ENCODE peak calls at places on chromosome 12, in six cellular contexts. One of them, this sample, is unnamed.

GRCh38 chr12:3122841-3123678 is 45.9 kb downstream of the TSPAN9 start:
- DNase-seq in coronary artery: no peak
- DNase-seq in fibroblast of pulmonary artery: peak
- DNase-seq in left lung: peak
- DNase-seq in left ventricle myocardium inferior: peak
- DNase-seq in right lobe of liver: peak
- DNase-seq in this sample: no peak

GRCh38 chr12:52584156-52584682 is 10.6 kb upstream of the KRT74 start:
- DNase-seq in coronary artery: peak
- DNase-seq in fibroblast of pulmonary artery: no peak
- DNase-seq in left lung: no peak
- DNase-seq in left ventricle myocardium inferior: no peak
- DNase-seq in right lobe of liver: no peak
- DNase-seq in this sample: no peak

GRCh38 chr12:51156366-51156765 is 16.6 kb downstream of the TFCP2 start:
- DNase-seq in coronary artery: no peak
- DNase-seq in fibroblast of pulmonary artery: no peak
- DNase-seq in left lung: no peak
- DNase-seq in left ventricle myocardium inferior: no peak
- DNase-seq in right lobe of liver: no peak
- DNase-seq in this sample: no peak

GRCh38 chr12:122079532-122080081 is 1.1 kb downstream of the MLXIP start:
- DNase-seq in coronary artery: no peak
- DNase-seq in fibroblast of pulmonary artery: no peak
- DNase-seq in left lung: no peak
- DNase-seq in left ventricle myocardium inferior: no peak
- DNase-seq in right lobe of liver: no peak
- DNase-seq in this sample: no peak

GRCh38 chr12:67472551-67472950 is 176.0 kb upstream of the DYRK2 start:
- DNase-seq in coronary artery: no peak
- DNase-seq in fibroblast of pulmonary artery: no peak
- DNase-seq in left lung: no peak
- DNase-seq in left ventricle myocardium inferior: peak
- DNase-seq in right lobe of liver: no peak
- DNase-seq in this sample: no peak

GRCh38 chr12:53325539-53326061 is 4.2 kb upstream of the AAAS start:
- DNase-seq in coronary artery: peak
- DNase-seq in fibroblast of pulmonary artery: no peak
- DNase-seq in left lung: no peak
- DNase-seq in left ventricle myocardium inferior: peak
- DNase-seq in right lobe of liver: peak
- DNase-seq in this sample: no peak

GRCh38 chr12:110906088-110906487 is 14.3 kb downstream of the MYL2 start:
- DNase-seq in coronary artery: no peak
- DNase-seq in fibroblast of pulmonary artery: no peak
- DNase-seq in left lung: no peak
- DNase-seq in left ventricle myocardium inferior: no peak
- DNase-seq in right lobe of liver: no peak
- DNase-seq in this sample: no peak

GRCh38 chr12:97167598-97167997 is 260.5 kb downstream of the NEDD1 start:
- DNase-seq in coronary artery: no peak
- DNase-seq in fibroblast of pulmonary artery: no peak
- DNase-seq in left lung: no peak
- DNase-seq in left ventricle myocardium inferior: no peak
- DNase-seq in right lobe of liver: no peak
- DNase-seq in this sample: no peak

GRCh38 chr12:52178984-52179383 is 12.8 kb downstream of the KRT80 start:
- DNase-seq in coronary artery: no peak
- DNase-seq in fibroblast of pulmonary artery: no peak
- DNase-seq in left lung: no peak
- DNase-seq in left ventricle myocardium inferior: no peak
- DNase-seq in right lobe of liver: no peak
- DNase-seq in this sample: no peak

GRCh38 chr12:13000935-13001724 is 1.1 kb upstream of the HEBP1 start:
- DNase-seq in coronary artery: peak
- DNase-seq in fibroblast of pulmonary artery: peak
- DNase-seq in left lung: peak
- DNase-seq in left ventricle myocardium inferior: peak
- DNase-seq in right lobe of liver: peak
- DNase-seq in this sample: peak

GRCh38 chr12:118358607-118359540 is 13.8 kb downstream of the TAOK3 start:
- DNase-seq in coronary artery: no peak
- DNase-seq in fibroblast of pulmonary artery: no peak
- DNase-seq in left lung: no peak
- DNase-seq in left ventricle myocardium inferior: no peak
- DNase-seq in right lobe of liver: no peak
- DNase-seq in this sample: no peak

GRCh38 chr12:103728323-103728722 is 112.7 kb downstream of the NT5DC3 start:
- DNase-seq in coronary artery: no peak
- DNase-seq in fibroblast of pulmonary artery: peak
- DNase-seq in left lung: no peak
- DNase-seq in left ventricle myocardium inferior: no peak
- DNase-seq in right lobe of liver: no peak
- DNase-seq in this sample: no peak

GRCh38 chr12:113702796-113703195 is 231.1 kb upstream of the LHX5 start:
- DNase-seq in coronary artery: no peak
- DNase-seq in fibroblast of pulmonary artery: no peak
- DNase-seq in left lung: no peak
- DNase-seq in left ventricle myocardium inferior: no peak
- DNase-seq in right lobe of liver: no peak
- DNase-seq in this sample: no peak

GRCh38 chr12:117507547-117507946 is 146.1 kb upstream of the NOS1 start:
- DNase-seq in coronary artery: no peak
- DNase-seq in fibroblast of pulmonary artery: no peak
- DNase-seq in left lung: no peak
- DNase-seq in left ventricle myocardium inferior: no peak
- DNase-seq in right lobe of liver: no peak
- DNase-seq in this sample: no peak

GRCh38 chr12:52190860-52191729 is 719 bp downstream of the KRT80 start:
- DNase-seq in coronary artery: no peak
- DNase-seq in fibroblast of pulmonary artery: no peak
- DNase-seq in left lung: no peak
- DNase-seq in left ventricle myocardium inferior: no peak
- DNase-seq in right lobe of liver: no peak
- DNase-seq in this sample: no peak

GRCh38 chr12:52713960-52714886 is 10.9 kb upstream of the KRT77 start:
- DNase-seq in coronary artery: no peak
- DNase-seq in fibroblast of pulmonary artery: no peak
- DNase-seq in left lung: no peak
- DNase-seq in left ventricle myocardium inferior: no peak
- DNase-seq in right lobe of liver: no peak
- DNase-seq in this sample: no peak

GRCh38 chr12:6195665-6196535 is 4.3 kb upstream of the CD9 start:
- DNase-seq in coronary artery: peak
- DNase-seq in fibroblast of pulmonary artery: peak
- DNase-seq in left lung: peak
- DNase-seq in left ventricle myocardium inferior: peak
- DNase-seq in right lobe of liver: peak
- DNase-seq in this sample: peak

GRCh38 chr12:116599285-116600122 is 40.3 kb downstream of the MAP1LC3B2 start:
- DNase-seq in coronary artery: peak
- DNase-seq in fibroblast of pulmonary artery: peak
- DNase-seq in left lung: peak
- DNase-seq in left ventricle myocardium inferior: peak
- DNase-seq in right lobe of liver: peak
- DNase-seq in this sample: peak

GRCh38 chr12:105270671-105271255 is 34.8 kb upstream of the APPL2 start:
- DNase-seq in coronary artery: no peak
- DNase-seq in fibroblast of pulmonary artery: no peak
- DNase-seq in left lung: no peak
- DNase-seq in left ventricle myocardium inferior: no peak
- DNase-seq in right lobe of liver: no peak
- DNase-seq in this sample: no peak

GRCh38 chr12:92987362-92987761 is 58.3 kb upstream of the EEA1 start:
- DNase-seq in coronary artery: no peak
- DNase-seq in fibroblast of pulmonary artery: peak
- DNase-seq in left lung: no peak
- DNase-seq in left ventricle myocardium inferior: no peak
- DNase-seq in right lobe of liver: no peak
- DNase-seq in this sample: no peak

GRCh38 chr12:48863296-48863695 is 2.4 kb downstream of the RND1 start:
- DNase-seq in coronary artery: no peak
- DNase-seq in fibroblast of pulmonary artery: no peak
- DNase-seq in left lung: no peak
- DNase-seq in left ventricle myocardium inferior: no peak
- DNase-seq in right lobe of liver: no peak
- DNase-seq in this sample: no peak

GRCh38 chr12:29566441-29566840 is 69.0 kb upstream of the OVCH1 start:
- DNase-seq in coronary artery: no peak
- DNase-seq in fibroblast of pulmonary artery: no peak
- DNase-seq in left lung: no peak
- DNase-seq in left ventricle myocardium inferior: no peak
- DNase-seq in right lobe of liver: no peak
- DNase-seq in this sample: no peak

GRCh38 chr12:34595749-34596733 is 573.7 kb downstream of the ALG10 start:
- DNase-seq in coronary artery: peak
- DNase-seq in fibroblast of pulmonary artery: no peak
- DNase-seq in left lung: no peak
- DNase-seq in left ventricle myocardium inferior: no peak
- DNase-seq in right lobe of liver: peak
- DNase-seq in this sample: no peak

GRCh38 chr12:944201-944600 is 5.3 kb downstream of the RAD52 start:
- DNase-seq in coronary artery: no peak
- DNase-seq in fibroblast of pulmonary artery: no peak
- DNase-seq in left lung: no peak
- DNase-seq in left ventricle myocardium inferior: no peak
- DNase-seq in right lobe of liver: no peak
- DNase-seq in this sample: no peak

GRCh38 chr12:6072302-6072752 is 52.1 kb downstream of the VWF start:
- DNase-seq in coronary artery: no peak
- DNase-seq in fibroblast of pulmonary artery: peak
- DNase-seq in left lung: no peak
- DNase-seq in left ventricle myocardium inferior: no peak
- DNase-seq in right lobe of liver: no peak
- DNase-seq in this sample: no peak

GRCh38 chr12:68340404-68341270 is 8.5 kb upstream of the MDM1 start:
- DNase-seq in coronary artery: no peak
- DNase-seq in fibroblast of pulmonary artery: peak
- DNase-seq in left lung: no peak
- DNase-seq in left ventricle myocardium inferior: no peak
- DNase-seq in right lobe of liver: no peak
- DNase-seq in this sample: no peak

GRCh38 chr12:128613821-128614220 is 209.9 kb downstream of the SLC15A4 start:
- DNase-seq in coronary artery: no peak
- DNase-seq in fibroblast of pulmonary artery: no peak
- DNase-seq in left lung: no peak
- DNase-seq in left ventricle myocardium inferior: no peak
- DNase-seq in right lobe of liver: no peak
- DNase-seq in this sample: no peak
- TF ChIP-seq CTCF in coronary artery: no peak
- TF ChIP-seq CTCF in fibroblast of pulmonary artery: no peak
- TF ChIP-seq CTCF in left lung: no peak
- TF ChIP-seq CTCF in left ventricle myocardium inferior: no peak
- TF ChIP-seq CTCF in right lobe of liver: no peak
- TF ChIP-seq CTCF in this sample: no peak

GRCh38 chr12:99907210-99907609 is 77.5 kb downstream of the ANKS1B start:
- DNase-seq in coronary artery: no peak
- DNase-seq in fibroblast of pulmonary artery: no peak
- DNase-seq in left lung: no peak
- DNase-seq in left ventricle myocardium inferior: no peak
- DNase-seq in right lobe of liver: no peak
- DNase-seq in this sample: no peak

GRCh38 chr12:99911967-99912366 is 72.8 kb downstream of the ANKS1B start:
- DNase-seq in coronary artery: no peak
- DNase-seq in fibroblast of pulmonary artery: no peak
- DNase-seq in left lung: no peak
- DNase-seq in left ventricle myocardium inferior: no peak
- DNase-seq in right lobe of liver: no peak
- DNase-seq in this sample: no peak

GRCh38 chr12:99914206-99914605 is 70.5 kb downstream of the ANKS1B start:
- DNase-seq in coronary artery: no peak
- DNase-seq in fibroblast of pulmonary artery: no peak
- DNase-seq in left lung: no peak
- DNase-seq in left ventricle myocardium inferior: no peak
- DNase-seq in right lobe of liver: no peak
- DNase-seq in this sample: no peak

GRCh38 chr12:99910342-99910741 is 74.4 kb downstream of the ANKS1B start:
- DNase-seq in coronary artery: no peak
- DNase-seq in fibroblast of pulmonary artery: no peak
- DNase-seq in left lung: no peak
- DNase-seq in left ventricle myocardium inferior: no peak
- DNase-seq in right lobe of liver: no peak
- DNase-seq in this sample: no peak

GRCh38 chr12:99911076-99911475 is 73.7 kb downstream of the ANKS1B start:
- DNase-seq in coronary artery: peak
- DNase-seq in fibroblast of pulmonary artery: peak
- DNase-seq in left lung: no peak
- DNase-seq in left ventricle myocardium inferior: no peak
- DNase-seq in right lobe of liver: no peak
- DNase-seq in this sample: no peak
- TF ChIP-seq CTCF in coronary artery: no peak
- TF ChIP-seq CTCF in fibroblast of pulmonary artery: no peak
- TF ChIP-seq CTCF in left lung: no peak
- TF ChIP-seq CTCF in left ventricle myocardium inferior: no peak
- TF ChIP-seq CTCF in right lobe of liver: no peak
- TF ChIP-seq CTCF in this sample: no peak

DNA sequence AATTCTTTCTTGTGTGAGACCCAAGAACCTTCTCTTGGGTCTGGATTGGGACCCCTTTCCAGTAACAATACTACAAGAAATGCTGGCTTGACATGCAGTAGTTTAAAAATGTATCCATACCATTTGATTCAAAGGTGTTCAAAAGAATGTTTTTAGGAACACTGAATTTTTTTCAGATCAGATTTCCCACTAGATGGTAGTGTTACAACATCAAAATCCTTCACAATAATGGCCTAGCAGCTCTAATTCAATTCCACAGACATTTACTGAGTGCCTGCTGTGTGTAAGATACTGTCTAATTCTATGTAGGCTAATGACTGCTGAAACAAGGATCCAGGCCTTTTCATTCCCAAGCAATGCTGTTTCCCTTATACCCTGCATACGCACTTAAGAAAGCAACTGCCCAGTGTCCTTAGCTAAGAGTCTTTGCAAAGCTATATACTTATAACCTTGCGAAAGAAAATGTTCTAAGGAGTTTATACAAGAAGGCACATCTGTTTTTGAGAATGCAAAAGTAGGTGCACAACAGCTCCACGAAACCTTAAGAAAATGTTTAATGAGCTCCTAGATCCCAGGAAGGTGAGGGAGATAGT is 50.7 kb upstream of the PKP2 start:
- DNase-seq in coronary artery: no peak
- DNase-seq in fibroblast of pulmonary artery: peak
- DNase-seq in left lung: no peak
- DNase-seq in left ventricle myocardium inferior: no peak
- DNase-seq in right lobe of liver: no peak
- DNase-seq in this sample: no peak
- TF ChIP-seq CTCF in coronary artery: no peak
- TF ChIP-seq CTCF in fibroblast of pulmonary artery: no peak
- TF ChIP-seq CTCF in left lung: no peak
- TF ChIP-seq CTCF in left ventricle myocardium inferior: no peak
- TF ChIP-seq CTCF in right lobe of liver: no peak
- TF ChIP-seq CTCF in this sample: no peak

DNA sequence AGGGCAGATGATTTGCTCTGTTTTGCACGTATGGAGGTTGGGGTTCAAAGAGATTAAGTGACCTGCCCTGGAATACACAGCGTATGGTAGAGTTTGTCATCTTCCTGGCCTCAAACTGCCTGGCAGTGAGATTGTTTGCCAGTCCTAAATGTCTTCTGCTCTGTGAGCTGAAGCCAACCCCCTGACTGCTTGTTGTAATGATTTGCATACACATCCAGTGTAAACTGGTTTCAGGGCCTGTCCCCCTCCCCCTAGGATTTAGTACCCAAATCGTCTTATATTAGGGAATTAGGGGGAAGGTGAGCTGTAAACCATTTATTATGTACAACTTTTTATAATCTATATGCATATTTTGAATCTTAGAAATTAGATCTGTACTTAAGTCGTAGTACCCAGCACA is 38.4 kb downstream of the AKAP3 start:
- DNase-seq in coronary artery: no peak
- DNase-seq in fibroblast of pulmonary artery: no peak
- DNase-seq in left lung: no peak
- DNase-seq in left ventricle myocardium inferior: no peak
- DNase-seq in right lobe of liver: no peak
- DNase-seq in this sample: no peak
- TF ChIP-seq CTCF in coronary artery: no peak
- TF ChIP-seq CTCF in fibroblast of pulmonary artery: no peak
- TF ChIP-seq CTCF in left lung: no peak
- TF ChIP-seq CTCF in left ventricle myocardium inferior: no peak
- TF ChIP-seq CTCF in right lobe of liver: no peak
- TF ChIP-seq CTCF in this sample: no peak

This sample was measured in mesothelial cell of epicardium.